ENCODE peak calls at places on chromosomes 12 and 14, in seven cellular contexts. Q is naive thymus-derived CD4-positive, alpha-beta T cell; I is mammary epithelial cell; X is activated naive CD4-positive, alpha-beta T cell treated with anti-CD3 and anti-CD28 coated beads for 36 hours; Z is NCI-H1694 treated with DMSO at 0.1 percent for 48 hours; H is activated effector memory CD4-positive, alpha-beta T cell treated with anti-CD3 and anti-CD28 coated beads, Interleukin-2, amount 50 U/mL, for 16 hours; G is hepatocyte. S is an unnamed sample.

GRCh38 chr14:55730602-55731001 is 150.6 kb downstream of the KTN1 start:
- DNase-seq in Q (no peak), I (no peak), X (no peak), Z (no peak), H (no peak), G (no peak), S (no peak)

GRCh38 chr14:21796912-21797311 is 123.3 kb upstream of the OR4E1 start:
- DNase-seq in Q (peak), I (peak), X (peak), Z (no peak), H (no peak), G (no peak), S (no peak)

GRCh38 chr14:53850714-53851296 is 105.8 kb downstream of the BMP4 start:
- DNase-seq in Q (no peak), I (peak), X (no peak), Z (no peak), H (no peak), G (no peak), S (no peak)

GRCh38 chr12:50734409-50735263 is 29.3 kb upstream of the ATF1 start:
- DNase-seq in Q (no peak), I (no peak), X (peak), Z (peak), H (no peak), G (peak), S (no peak)

GRCh38 chr12:57046947-57047890 is 2.7 kb downstream of the MYO1A start:
- DNase-seq in Q (peak), I (no peak), X (peak), Z (no peak), H (no peak), G (no peak), S (no peak)

GRCh38 chr12:85279449-85280137 is 427 bp upstream of the ALX1 start:
- DNase-seq in Q (no peak), I (no peak), X (peak), Z (no peak), H (no peak), G (peak), S (no peak)

GRCh38 chr12:132014092-132014914 is 64.6 kb downstream of the EP400 start:
- DNase-seq in Q (no peak), I (no peak), X (no peak), Z (no peak), H (peak), G (no peak), S (no peak)

GRCh38 chr14:74890262-74890661 is 8.5 kb downstream of the DLST start:
- DNase-seq in Q (no peak), I (no peak), X (no peak), Z (no peak), H (no peak), G (no peak), S (no peak)

GRCh38 chr12:41496009-41496408 is 307.9 kb downstream of the PDZRN4 start:
- DNase-seq in Q (no peak), I (no peak), X (no peak), Z (no peak), H (no peak), G (no peak), S (no peak)

GRCh38 chr12:65998536-65999530 is 131.7 kb downstream of the LLPH start:
- DNase-seq in Q (no peak), I (peak), X (no peak), Z (no peak), H (no peak), G (no peak), S (peak)

GRCh38 chr14:61574514-61574807 is 120.9 kb upstream of the HIF1A start:
- DNase-seq in Q (no peak), I (no peak), X (no peak), Z (no peak), H (no peak), G (no peak), S (no peak)

GRCh38 chr14:70652871-70653270 is 11.2 kb downstream of the TTC9 start:
- DNase-seq in Q (no peak), I (peak), X (no peak), Z (no peak), H (no peak), G (no peak), S (no peak)

GRCh38 chr12:3236345-3237153 is 159.4 kb downstream of the TSPAN9 start:
- DNase-seq in Q (no peak), I (peak), X (peak), Z (peak), H (no peak), G (peak), S (peak)

GRCh38 chr14:91164676-91165075 is 50.8 kb downstream of the DGLUCY start:
- DNase-seq in Q (no peak), I (peak), X (no peak), Z (no peak), H (no peak), G (no peak), S (no peak)

GRCh38 chr12:10621278-10621677 is 7.9 kb upstream of the MAGOHB start:
- DNase-seq in Q (no peak), I (no peak), X (no peak), Z (no peak), H (no peak), G (no peak), S (no peak)

GRCh38 chr14:103084021-103084919 is at the start of gene LBHD2:
- DNase-seq in Q (no peak), I (no peak), X (no peak), Z (no peak), H (no peak), G (no peak), S (no peak)

GRCh38 chr12:116933101-116933500 is 22.4 kb downstream of the FBXW8 start:
- DNase-seq in Q (no peak), I (no peak), X (no peak), Z (no peak), H (no peak), G (no peak), S (no peak)

GRCh38 chr12:6384499-6385436 is 806 bp downstream of the LTBR start:
- DNase-seq in Q (no peak), I (no peak), X (no peak), Z (no peak), H (no peak), G (peak), S (no peak)

GRCh38 chr12:48025281-48025680 is 21.0 kb upstream of the COL2A1 start:
- DNase-seq in Q (no peak), I (no peak), X (no peak), Z (no peak), H (no peak), G (no peak), S (no peak)

GRCh38 chr12:104108755-104109445 is 29.1 kb downstream of the NFYB start:
- DNase-seq in Q (peak), I (peak), X (peak), Z (peak), H (peak), G (peak), S (peak)

GRCh38 chr12:50102648-50103309 is 1.0 kb upstream of the GPD1 start:
- DNase-seq in Q (no peak), I (no peak), X (no peak), Z (no peak), H (no peak), G (no peak), S (no peak)

GRCh38 chr12:78712834-78713455 is 151.6 kb upstream of the SYT1 start:
- DNase-seq in Q (no peak), I (no peak), X (no peak), Z (no peak), H (no peak), G (no peak), S (no peak)